ENCODE peak calls at places on chromosomes 4 and X, in eight cellular contexts. A is pancreas, P is SJSA1, V is DND-41, K is heart left ventricle, J is body of pancreas, M is upper lobe of left lung, Y is BE2C. L is an unnamed sample.

GRCh38 chr4:140252144-140252741 is 98.3 kb upstream of the MAML3 start:
- DNase-seq in K (no peak), J (peak; percentile 46), Y (peak; percentile 83), V (peak; percentile 22), A (no peak), P (peak; percentile 55), M (no peak), L (no peak)

GRCh38 chr4:24118031-24118430 is 228.2 kb upstream of the PPARGC1A start:
- DNase-seq in V (no peak), K (no peak), Y (no peak), P (no peak), J (no peak), A (no peak), M (no peak), L (no peak)

GRCh38 chr4:2261110-2261852 is 628 bp downstream of the MXD4 start:
- DNase-seq in J (peak; percentile 67), K (peak; percentile 51), Y (peak; percentile 74), V (peak; percentile 57), P (no peak), A (peak; percentile 40), M (peak; percentile 95), L (peak; percentile 57)

GRCh38 chrX:150692837-150693781 is at the start of gene MTMR1:
- DNase-seq in V (peak; percentile 76), A (peak; percentile 33), Y (peak; percentile 41), P (no peak), M (peak; percentile 90), K (peak; percentile 40), J (peak; percentile 63), L (peak; percentile 65)

GRCh38 chr4:147284935-147285334 is 196.0 kb upstream of the EDNRA start:
- DNase-seq in V (no peak), M (no peak), P (no peak), Y (no peak), A (no peak), J (no peak), K (no peak), L (no peak)

GRCh38 chr4:95998311-95998710 is 158.4 kb downstream of the PDHA2 start:
- DNase-seq in P (no peak), A (no peak), Y (no peak), K (no peak), M (no peak), J (no peak), V (no peak), L (no peak)

GRCh38 chr4:92514632-92515031 is 210.9 kb downstream of the GRID2 start:
- DNase-seq in Y (no peak), P (no peak), M (no peak), A (no peak), K (no peak), J (no peak), V (no peak), L (no peak)

GRCh38 chr4:173214661-173215060 is 46.0 kb downstream of the GALNT7 start:
- DNase-seq in M (no peak), P (no peak), A (no peak), V (no peak), Y (no peak), J (peak; percentile 40), K (no peak), L (no peak)

GRCh38 chrX:133660356-133660755 is 245.1 kb upstream of the GPC4 start:
- DNase-seq in P (no peak), A (no peak), M (no peak), Y (no peak), V (no peak), J (peak; percentile 36), K (no peak), L (no peak)

GRCh38 chr4:38154251-38154650 is 194.1 kb downstream of the PTTG2 start:
- DNase-seq in P (no peak), Y (no peak), A (no peak), K (no peak), M (no peak), V (no peak), J (peak; percentile 34), L (no peak)

GRCh38 chr4:78766026-78766425 is 10.1 kb upstream of the BMP2K start:
- DNase-seq in M (no peak), J (no peak), A (no peak), P (no peak), K (no peak), V (no peak), Y (no peak), L (no peak)

GRCh38 chr4:24846716-24847115 is 51.3 kb downstream of the SOD3 start:
- DNase-seq in V (no peak), Y (no peak), J (no peak), K (no peak), A (no peak), M (no peak), P (no peak), L (no peak)

GRCh38 chr4:75370582-75370981 is 143.6 kb downstream of the RCHY1 start:
- DNase-seq in P (no peak), K (no peak), Y (no peak), M (no peak), V (no peak), A (no peak), J (no peak), L (no peak)

GRCh38 chr4:56048621-56049427 is 100.1 kb downstream of the CEP135 start:
- DNase-seq in K (peak; percentile 28), A (peak; percentile 9), M (peak; percentile 91), P (peak; percentile 60), V (no peak), Y (peak; percentile 91), J (peak; percentile 49), L (no peak)

GRCh38 chrX:106903291-106903820 is at the start of gene RIPPLY1:
- DNase-seq in J (no peak), P (no peak), M (no peak), K (no peak), A (no peak), Y (no peak), V (no peak), L (no peak)

GRCh38 chr4:23775694-23776093 is 114.2 kb downstream of the PPARGC1A start:
- DNase-seq in K (no peak), M (no peak), J (peak; percentile 19), P (no peak), Y (no peak), V (no peak), A (no peak), L (no peak)

GRCh38 chr4:148054275-148054674 is 322.4 kb downstream of the ARHGAP10 start:
- DNase-seq in J (no peak), M (no peak), P (no peak), V (peak; percentile 9), Y (peak; percentile 56), K (no peak), A (no peak), L (no peak)

GRCh38 chr4:123114915-123115756 is 192.7 kb upstream of the NUDT6 start:
- DNase-seq in Y (no peak), P (no peak), V (no peak), K (no peak), A (no peak), J (no peak), M (peak; percentile 77), L (no peak)

GRCh38 chrX:10926906-10927305 is 184.2 kb upstream of the HCCS start:
- DNase-seq in Y (no peak), J (no peak), M (no peak), P (no peak), A (no peak), V (no peak), K (no peak), L (no peak)

GRCh38 chrX:44036336-44036735 is 63.1 kb upstream of the NDP start:
- DNase-seq in K (no peak), A (no peak), P (no peak), M (no peak), J (no peak), V (no peak), Y (no peak), L (no peak)

DNA sequence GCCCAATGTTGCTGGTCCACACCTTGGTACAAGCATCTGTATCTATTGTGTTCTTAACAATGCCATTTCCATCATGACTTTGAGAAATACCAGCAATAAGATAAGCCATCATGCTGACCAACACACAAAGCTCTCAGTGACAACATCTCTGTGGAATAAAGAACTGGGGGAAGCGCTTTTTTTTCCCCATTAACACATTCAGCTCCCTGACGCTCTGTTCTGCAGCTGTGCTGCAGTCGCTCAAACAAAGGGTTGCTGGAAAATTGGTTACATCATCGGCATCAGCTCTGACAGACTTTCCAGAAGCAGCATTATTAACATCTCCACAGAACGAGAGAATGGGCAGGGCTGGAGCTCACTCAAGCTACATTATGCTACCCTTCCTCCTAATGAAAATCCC is 39.9 kb downstream of the DCX start:
- DNase-seq in K (no peak), A (no peak), J (no peak), Y (peak; percentile 22), M (no peak), V (no peak), P (no peak), L (no peak)
- H3K9me3 ChIP-seq in K (no peaks in the 10 kb centered on the region), A (no peaks in the 10 kb centered on the region), J (no peaks in the 10 kb centered on the region), Y (no peaks in the 10 kb centered on the region), M (no peaks in the 10 kb centered on the region), V (no peaks in the 10 kb centered on the region), P (no peaks in the 10 kb centered on the region), L (no peaks in the 10 kb centered on the region)

GRCh38 chr4:10438924-10439323 is 18.3 kb downstream of the ZNF518B start:
- DNase-seq in A (no peak), M (no peak), Y (no peak), J (no peak), P (no peak), K (no peak), V (no peak), L (no peak)

GRCh38 chr4:10441512-10441911 is 15.7 kb downstream of the ZNF518B start:
- DNase-seq in J (no peak), V (no peak), M (no peak), A (no peak), Y (no peak), P (no peak), K (no peak), L (no peak)

GRCh38 chr4:10437735-10438134 is 19.5 kb downstream of the ZNF518B start:
- DNase-seq in A (no peak), J (no peak), M (no peak), Y (no peak), K (no peak), P (no peak), V (no peak), L (no peak)

GRCh38 chr4:10442976-10443375 is 14.2 kb downstream of the ZNF518B start:
- DNase-seq in M (no peak), P (no peak), A (no peak), Y (no peak), J (no peak), K (no peak), V (no peak), L (no peak)
- H3K9me3 ChIP-seq in M (peaks cover 17% of the 10 kb centered on the region), P (no peaks in the 10 kb centered on the region), A (peaks cover 5% of the 10 kb centered on the region), Y (no peaks in the 10 kb centered on the region), J (no peaks in the 10 kb centered on the region), K (peaks cover 40% of the 10 kb centered on the region), V (no peaks in the 10 kb centered on the region), L (peaks cover 15% of the 10 kb centered on the region)

GRCh38 chr4:28886934-28887333 is 1833.2 kb upstream of the PCDH7 start:
- DNase-seq in A (no peak), Y (no peak), P (no peak), V (no peak), J (no peak), M (no peak), K (no peak), L (no peak)
- H3K9me3 ChIP-seq in A (no peaks in the 10 kb centered on the region), Y (no peaks in the 10 kb centered on the region), P (no peaks in the 10 kb centered on the region), V (peaks cover 3% of the 10 kb centered on the region), J (no peaks in the 10 kb centered on the region), M (no peaks in the 10 kb centered on the region), K (no peaks in the 10 kb centered on the region), L (no peaks in the 10 kb centered on the region)

DNA sequence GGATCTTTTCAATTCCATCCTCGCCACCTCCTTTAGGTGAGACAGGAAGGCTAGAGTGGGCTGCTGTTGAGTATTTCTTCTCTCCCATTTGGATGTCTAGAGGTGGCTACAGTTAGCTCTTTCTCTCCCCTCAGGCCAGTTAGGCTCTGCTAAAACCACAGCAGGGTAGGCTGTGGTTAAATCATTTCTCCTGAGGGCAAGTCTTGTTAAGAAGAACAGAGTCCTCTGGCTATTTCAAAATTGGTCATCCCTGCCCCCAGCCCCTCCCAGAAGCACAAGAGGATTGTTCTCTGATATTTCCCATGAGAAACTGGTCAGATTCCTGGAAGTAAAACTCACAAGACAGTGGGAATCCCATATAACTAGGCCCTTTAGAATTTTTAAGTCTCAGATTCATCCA is 1359.5 kb downstream of the TECRL start:
- DNase-seq in M (no peak), P (no peak), V (no peak), Y (no peak), J (no peak), K (no peak), A (no peak), L (no peak)
- H3K9me3 ChIP-seq in M (no peaks in the 10 kb centered on the region), P (no peaks in the 10 kb centered on the region), V (no peaks in the 10 kb centered on the region), Y (no peaks in the 10 kb centered on the region), J (no peaks in the 10 kb centered on the region), K (peaks cover 9% of the 10 kb centered on the region), A (no peaks in the 10 kb centered on the region), L (no peaks in the 10 kb centered on the region)

L was measured in T-helper 17 cell.